ENCODE peak calls at places on chromosome X, in six cellular contexts. One of them, this sample, is unnamed.

GRCh38 chrX:135435139-135435922 is 13.6 kb downstream of the SMIM10L2A start:
- DNase-seq in mesendoderm: no peak
- DNase-seq in H9: no peak
- DNase-seq in IMR-90: no peak
- DNase-seq in mesenchymal stem cell: no peak
- DNase-seq in neuronal stem cell: no peak
- DNase-seq in this sample: no peak

GRCh38 chrX:68634649-68635227 is 12.7 kb upstream of the STARD8 start:
- DNase-seq in mesendoderm: no peak
- DNase-seq in H9: no peak
- DNase-seq in IMR-90: peak
- DNase-seq in mesenchymal stem cell: no peak
- DNase-seq in neuronal stem cell: no peak
- DNase-seq in this sample: no peak

GRCh38 chrX:97416461-97416860 is 532.8 kb downstream of the RPA4 start:
- DNase-seq in mesendoderm: no peak
- DNase-seq in H9: no peak
- DNase-seq in IMR-90: no peak
- DNase-seq in mesenchymal stem cell: no peak
- DNase-seq in neuronal stem cell: no peak
- DNase-seq in this sample: no peak

GRCh38 chrX:119251381-119251780 is 15.3 kb downstream of the PGRMC1 start:
- DNase-seq in mesendoderm: no peak
- DNase-seq in H9: no peak
- DNase-seq in IMR-90: no peak
- DNase-seq in mesenchymal stem cell: no peak
- DNase-seq in neuronal stem cell: no peak
- DNase-seq in this sample: no peak

GRCh38 chrX:75547783-75548182 is 24.9 kb upstream of the ZDHHC15 start:
- DNase-seq in mesendoderm: no peak
- DNase-seq in H9: no peak
- DNase-seq in IMR-90: no peak
- DNase-seq in mesenchymal stem cell: no peak
- DNase-seq in neuronal stem cell: no peak
- DNase-seq in this sample: no peak

GRCh38 chrX:16870861-16871584 is 861 bp upstream of the RBBP7 start:
- DNase-seq in mesendoderm: peak
- DNase-seq in H9: peak
- DNase-seq in IMR-90: no peak
- DNase-seq in mesenchymal stem cell: peak
- DNase-seq in neuronal stem cell: peak
- DNase-seq in this sample: no peak

GRCh38 chrX:132488092-132488749 is 617 bp downstream of the MBNL3 start:
- DNase-seq in mesendoderm: peak
- DNase-seq in H9: no peak
- DNase-seq in IMR-90: peak
- DNase-seq in mesenchymal stem cell: peak
- DNase-seq in neuronal stem cell: no peak
- DNase-seq in this sample: no peak

GRCh38 chrX:79325263-79325958 is 41.7 kb downstream of the ITM2A start:
- DNase-seq in mesendoderm: peak
- DNase-seq in H9: peak
- DNase-seq in IMR-90: no peak
- DNase-seq in mesenchymal stem cell: no peak
- DNase-seq in neuronal stem cell: no peak
- DNase-seq in this sample: no peak

GRCh38 chrX:15404712-15405111 is 20.5 kb upstream of the VEGFD start:
- DNase-seq in mesendoderm: peak
- DNase-seq in H9: no peak
- DNase-seq in IMR-90: peak
- DNase-seq in mesenchymal stem cell: peak
- DNase-seq in neuronal stem cell: no peak
- DNase-seq in this sample: no peak

GRCh38 chrX:110162867-110163266 is 155.0 kb downstream of the AMMECR1 start:
- DNase-seq in mesendoderm: no peak
- DNase-seq in H9: no peak
- DNase-seq in IMR-90: no peak
- DNase-seq in mesenchymal stem cell: no peak
- DNase-seq in neuronal stem cell: no peak
- DNase-seq in this sample: no peak

GRCh38 chrX:38060331-38060878 is 54.1 kb downstream of the SYTL5 start:
- DNase-seq in mesendoderm: no peak
- DNase-seq in H9: no peak
- DNase-seq in IMR-90: no peak
- DNase-seq in mesenchymal stem cell: no peak
- DNase-seq in neuronal stem cell: no peak
- DNase-seq in this sample: no peak

GRCh38 chrX:74606799-74607198 is 7.6 kb downstream of the RLIM start:
- DNase-seq in mesendoderm: no peak
- DNase-seq in H9: no peak
- DNase-seq in IMR-90: no peak
- DNase-seq in mesenchymal stem cell: no peak
- DNase-seq in neuronal stem cell: no peak
- DNase-seq in this sample: no peak

GRCh38 chrX:52556741-52557140 is 39.9 kb upstream of the XAGE1B start:
- DNase-seq in mesendoderm: no peak
- DNase-seq in H9: no peak
- DNase-seq in IMR-90: no peak
- DNase-seq in mesenchymal stem cell: no peak
- DNase-seq in neuronal stem cell: no peak
- DNase-seq in this sample: no peak

GRCh38 chrX:115174548-115174947 is 14.7 kb upstream of the RBMXL3 start:
- DNase-seq in mesendoderm: peak
- DNase-seq in H9: no peak
- DNase-seq in IMR-90: peak
- DNase-seq in mesenchymal stem cell: peak
- DNase-seq in neuronal stem cell: no peak
- DNase-seq in this sample: no peak

GRCh38 chrX:68287419-68287818 is 145.9 kb downstream of the OPHN1 start:
- DNase-seq in mesendoderm: no peak
- DNase-seq in H9: no peak
- DNase-seq in IMR-90: no peak
- DNase-seq in mesenchymal stem cell: no peak
- DNase-seq in neuronal stem cell: no peak
- DNase-seq in this sample: no peak

GRCh38 chrX:72712094-72712755 is 1.9 kb downstream of the PHKA1 start:
- DNase-seq in mesendoderm: peak
- DNase-seq in H9: no peak
- DNase-seq in IMR-90: peak
- DNase-seq in mesenchymal stem cell: peak
- DNase-seq in neuronal stem cell: no peak
- DNase-seq in this sample: no peak

GRCh38 chrX:103656623-103657022 is 27.8 kb downstream of the TCEAL1 start:
- DNase-seq in mesendoderm: no peak
- DNase-seq in H9: no peak
- DNase-seq in IMR-90: peak
- DNase-seq in mesenchymal stem cell: peak
- DNase-seq in neuronal stem cell: no peak
- DNase-seq in this sample: no peak

GRCh38 chrX:153609917-153610833 is 11.2 kb upstream of the CCNQ start:
- DNase-seq in mesendoderm: peak
- DNase-seq in H9: peak
- DNase-seq in IMR-90: peak
- DNase-seq in mesenchymal stem cell: peak
- DNase-seq in neuronal stem cell: peak
- DNase-seq in this sample: no peak

GRCh38 chrX:25737540-25737939 is 400.6 kb upstream of the MAGEB18 start:
- DNase-seq in mesendoderm: no peak
- DNase-seq in H9: no peak
- DNase-seq in IMR-90: peak
- DNase-seq in mesenchymal stem cell: peak
- DNase-seq in neuronal stem cell: no peak
- DNase-seq in this sample: no peak

GRCh38 chrX:12210196-12210815 is 72.0 kb downstream of the FRMPD4 start:
- DNase-seq in mesendoderm: no peak
- DNase-seq in H9: no peak
- DNase-seq in IMR-90: peak
- DNase-seq in mesenchymal stem cell: peak
- DNase-seq in neuronal stem cell: no peak
- DNase-seq in this sample: no peak

GRCh38 chrX:23786268-23786815 is 3.4 kb downstream of the SAT1 start:
- DNase-seq in mesendoderm: no peak
- DNase-seq in H9: no peak
- DNase-seq in IMR-90: no peak
- DNase-seq in mesenchymal stem cell: peak
- DNase-seq in neuronal stem cell: no peak
- DNase-seq in this sample: no peak

GRCh38 chrX:111270339-111270738 is at the start of gene CAPN6:
- DNase-seq in mesendoderm: peak
- DNase-seq in H9: peak
- DNase-seq in IMR-90: peak
- DNase-seq in mesenchymal stem cell: peak
- DNase-seq in neuronal stem cell: peak
- DNase-seq in this sample: peak
- H2AK5ac ChIP-seq in mesendoderm: no peak
- H2AK5ac ChIP-seq in H9: no peak
- H2AK5ac ChIP-seq in IMR-90: no peak
- H2AK5ac ChIP-seq in mesenchymal stem cell: no peak
- H2AK5ac ChIP-seq in neuronal stem cell: no peak
- H2AK5ac ChIP-seq in this sample: no peak

GRCh38 chrX:19343462-19344206 is at the start of gene PDHA1:
- DNase-seq in mesendoderm: peak
- DNase-seq in H9: peak
- DNase-seq in IMR-90: peak
- DNase-seq in mesenchymal stem cell: peak
- DNase-seq in neuronal stem cell: peak
- DNase-seq in this sample: peak
- H2AK5ac ChIP-seq in mesendoderm: no peak
- H2AK5ac ChIP-seq in H9: no peak
- H2AK5ac ChIP-seq in IMR-90: no peak
- H2AK5ac ChIP-seq in mesenchymal stem cell: no peak
- H2AK5ac ChIP-seq in neuronal stem cell: no peak
- H2AK5ac ChIP-seq in this sample: no peak

DNA sequence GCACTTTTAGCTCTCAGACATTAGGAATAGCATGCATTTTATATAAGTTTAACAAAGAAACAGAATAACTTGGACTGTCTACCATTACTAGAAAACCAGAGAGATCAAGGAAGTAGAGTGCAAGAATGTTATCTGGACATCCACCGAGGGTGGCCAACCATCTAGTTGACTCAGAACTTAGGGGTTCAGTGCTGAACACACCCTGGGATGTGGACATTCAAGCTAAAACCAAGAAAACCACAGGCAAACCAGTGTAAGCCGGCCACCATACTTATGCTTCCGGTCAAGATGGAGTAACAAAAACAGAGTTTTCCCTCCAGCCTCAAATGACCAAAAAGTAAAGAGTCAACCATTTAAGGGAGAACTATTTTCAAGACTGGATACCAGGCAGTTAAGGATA is 181.4 kb upstream of the MXRA5 start:
- DNase-seq in mesendoderm: no peak
- DNase-seq in H9: no peak
- DNase-seq in IMR-90: no peak
- DNase-seq in mesenchymal stem cell: no peak
- DNase-seq in neuronal stem cell: no peak
- DNase-seq in this sample: no peak
- H2AK5ac ChIP-seq in mesendoderm: no peak
- H2AK5ac ChIP-seq in H9: no peak
- H2AK5ac ChIP-seq in IMR-90: no peak
- H2AK5ac ChIP-seq in mesenchymal stem cell: no peak
- H2AK5ac ChIP-seq in neuronal stem cell: no peak
- H2AK5ac ChIP-seq in this sample: no peak

GRCh38 chrX:18650662-18651061 is 21.2 kb downstream of the RS1 start:
- DNase-seq in mesendoderm: no peak
- DNase-seq in H9: no peak
- DNase-seq in IMR-90: no peak
- DNase-seq in mesenchymal stem cell: no peak
- DNase-seq in neuronal stem cell: no peak
- DNase-seq in this sample: no peak
- H2AK5ac ChIP-seq in mesendoderm: no peak
- H2AK5ac ChIP-seq in H9: no peak
- H2AK5ac ChIP-seq in IMR-90: no peak
- H2AK5ac ChIP-seq in mesenchymal stem cell: no peak
- H2AK5ac ChIP-seq in neuronal stem cell: no peak
- H2AK5ac ChIP-seq in this sample: no peak

GRCh38 chrX:50629774-50630173 is 159.1 kb upstream of the DGKK start:
- DNase-seq in mesendoderm: no peak
- DNase-seq in H9: no peak
- DNase-seq in IMR-90: no peak
- DNase-seq in mesenchymal stem cell: no peak
- DNase-seq in neuronal stem cell: no peak
- DNase-seq in this sample: no peak

GRCh38 chrX:50622751-50623150 is 152.1 kb upstream of the DGKK start:
- DNase-seq in mesendoderm: no peak
- DNase-seq in H9: no peak
- DNase-seq in IMR-90: no peak
- DNase-seq in mesenchymal stem cell: no peak
- DNase-seq in neuronal stem cell: no peak
- DNase-seq in this sample: no peak

GRCh38 chrX:50627696-50628095 is 157.1 kb upstream of the DGKK start:
- DNase-seq in mesendoderm: peak
- DNase-seq in H9: no peak
- DNase-seq in IMR-90: no peak
- DNase-seq in mesenchymal stem cell: no peak
- DNase-seq in neuronal stem cell: no peak
- DNase-seq in this sample: no peak

DNA sequence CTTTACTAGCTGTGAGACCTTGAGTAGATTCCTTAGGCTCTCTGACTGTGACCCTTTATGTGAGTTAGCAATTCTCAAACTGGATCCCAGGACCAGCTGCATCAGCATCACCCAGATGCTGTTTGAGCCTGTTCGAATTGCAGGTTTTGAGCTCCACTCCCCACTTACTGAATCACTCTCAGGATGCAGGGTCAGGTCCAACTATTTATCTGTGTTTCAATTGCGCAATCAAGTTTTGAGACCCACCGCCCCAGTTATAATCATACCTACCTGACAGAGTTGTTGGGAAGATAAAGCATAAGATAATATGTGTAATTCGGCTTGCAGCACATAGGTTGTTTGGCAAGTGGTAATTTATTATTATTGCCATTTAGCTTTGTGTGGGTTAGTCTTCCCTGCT is 155.8 kb upstream of the DGKK start:
- DNase-seq in mesendoderm: no peak
- DNase-seq in H9: no peak
- DNase-seq in IMR-90: no peak
- DNase-seq in mesenchymal stem cell: no peak
- DNase-seq in neuronal stem cell: no peak
- DNase-seq in this sample: no peak
- H2AK5ac ChIP-seq in mesendoderm: no peak
- H2AK5ac ChIP-seq in H9: no peak
- H2AK5ac ChIP-seq in IMR-90: no peak
- H2AK5ac ChIP-seq in mesenchymal stem cell: no peak
- H2AK5ac ChIP-seq in neuronal stem cell: no peak
- H2AK5ac ChIP-seq in this sample: no peak

DNA sequence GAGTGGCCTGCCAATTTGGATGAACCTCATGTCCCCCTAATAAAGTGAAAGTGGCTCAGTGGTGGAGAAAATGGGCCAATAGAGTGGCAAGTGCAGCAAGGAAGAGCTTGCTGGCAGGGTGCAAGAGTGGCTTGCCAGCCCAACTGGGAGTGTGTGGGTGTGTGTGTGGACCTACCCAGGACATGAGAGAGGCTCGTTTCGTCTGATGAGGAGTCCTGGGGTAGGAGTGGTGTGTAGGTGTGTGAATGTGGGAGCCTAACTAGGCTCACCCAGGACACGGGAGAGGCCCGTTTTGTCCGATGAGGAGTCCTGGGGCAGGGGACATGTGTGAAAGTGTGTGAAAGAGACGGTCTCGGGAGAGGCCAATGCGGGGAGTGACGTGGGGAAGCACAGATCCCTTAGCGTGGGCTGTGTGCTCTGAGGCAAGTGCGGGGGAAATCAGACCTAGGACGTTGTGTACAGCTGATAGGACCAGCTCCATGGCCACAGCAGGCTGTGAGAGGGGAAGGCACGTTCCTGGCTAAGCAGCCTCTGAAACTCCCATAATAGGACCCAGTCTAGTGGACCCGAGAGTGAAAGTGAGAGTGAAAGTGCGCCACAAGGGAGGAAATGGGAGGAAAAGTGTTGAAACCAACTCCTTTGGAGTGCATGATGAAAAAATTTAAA is 5.3 kb downstream of the GAGE10 start:
- DNase-seq in mesendoderm: no peak
- DNase-seq in H9: no peak
- DNase-seq in IMR-90: no peak
- DNase-seq in mesenchymal stem cell: peak
- DNase-seq in neuronal stem cell: no peak
- DNase-seq in this sample: no peak
- H2AK5ac ChIP-seq in mesendoderm: no peak
- H2AK5ac ChIP-seq in H9: no peak
- H2AK5ac ChIP-seq in IMR-90: no peak
- H2AK5ac ChIP-seq in mesenchymal stem cell: no peak
- H2AK5ac ChIP-seq in neuronal stem cell: no peak
- H2AK5ac ChIP-seq in this sample: no peak